ENCODE peak calls at places on chromosomes 5 and 9, in four cellular contexts. One of them, this sample, is unnamed.

GRCh38 chr9:104838958-104839357 is 75.0 kb downstream of the NIPSNAP3B start:
- DNase-seq in adrenal gland: no peak
- DNase-seq in lung: no peak
- DNase-seq in MCF 10A: no peak
- DNase-seq in this sample: no peak

GRCh38 chr9:93064392-93065124 is 6.1 kb downstream of the SUSD3 start:
- DNase-seq in lung: peak
- DNase-seq in MCF 10A: no peak
- DNase-seq in adrenal gland: no peak
- DNase-seq in this sample: no peak

GRCh38 chr9:21854594-21854993 is 52.2 kb downstream of the MTAP start:
- DNase-seq in MCF 10A: peak
- DNase-seq in adrenal gland: no peak
- DNase-seq in lung: peak
- DNase-seq in this sample: no peak

GRCh38 chr9:135909371-135909770 is 2.0 kb upstream of the CAMSAP1 start:
- DNase-seq in adrenal gland: no peak
- DNase-seq in MCF 10A: no peak
- DNase-seq in lung: no peak
- DNase-seq in this sample: no peak

GRCh38 chr5:35771839-35772238 is 84.9 kb upstream of the IL7R start:
- DNase-seq in MCF 10A: no peak
- DNase-seq in lung: no peak
- DNase-seq in adrenal gland: no peak
- DNase-seq in this sample: no peak

GRCh38 chr5:35303152-35303551 is 72.9 kb upstream of the PRLR start:
- DNase-seq in lung: no peak
- DNase-seq in MCF 10A: no peak
- DNase-seq in adrenal gland: no peak
- DNase-seq in this sample: no peak

GRCh38 chr9:93098236-93098946 is 2.4 kb downstream of the CARD19 start:
- DNase-seq in adrenal gland: peak
- DNase-seq in MCF 10A: peak
- DNase-seq in lung: peak
- DNase-seq in this sample: peak

GRCh38 chr9:126371007-126371870 is 44.6 kb downstream of the MVB12B start:
- DNase-seq in MCF 10A: no peak
- DNase-seq in adrenal gland: no peak
- DNase-seq in lung: no peak
- DNase-seq in this sample: no peak

GRCh38 chr9:134814598-134815215 is 65.9 kb upstream of the FCN2 start:
- DNase-seq in adrenal gland: no peak
- DNase-seq in MCF 10A: no peak
- DNase-seq in lung: no peak
- DNase-seq in this sample: no peak

GRCh38 chr9:134818000-134818568 is 62.5 kb upstream of the FCN2 start:
- DNase-seq in MCF 10A: no peak
- DNase-seq in adrenal gland: no peak
- DNase-seq in lung: no peak
- DNase-seq in this sample: no peak

GRCh38 chr9:134815435-134816214 is 65.0 kb upstream of the FCN2 start:
- DNase-seq in MCF 10A: no peak
- DNase-seq in lung: no peak
- DNase-seq in adrenal gland: no peak
- DNase-seq in this sample: no peak

GRCh38 chr9:134818591-134818990 is 62.0 kb upstream of the FCN2 start:
- DNase-seq in MCF 10A: no peak
- DNase-seq in adrenal gland: no peak
- DNase-seq in lung: no peak
- DNase-seq in this sample: no peak

DNA sequence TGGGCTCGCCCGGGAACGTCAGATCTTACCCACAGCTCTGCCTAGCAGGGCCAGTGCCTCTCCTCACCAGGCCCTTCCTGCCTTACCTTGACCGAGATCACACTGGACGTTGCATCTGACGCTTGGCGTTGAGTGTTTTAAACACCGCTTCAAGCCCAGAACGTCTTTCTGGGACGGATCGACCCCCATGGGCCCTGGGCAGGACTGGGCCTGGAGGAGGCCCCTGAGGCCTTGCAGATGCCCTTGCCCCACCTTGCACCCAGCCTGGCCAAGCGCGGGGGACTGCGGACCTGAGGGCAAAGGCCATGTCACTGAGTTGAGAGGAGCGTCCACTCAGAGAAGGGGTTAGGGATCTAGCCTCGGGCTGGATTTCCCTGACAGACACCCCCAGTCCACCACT is 64.3 kb upstream of the FCN2 start:
- DNase-seq in lung: no peak
- DNase-seq in MCF 10A: no peak
- DNase-seq in adrenal gland: no peak
- DNase-seq in this sample: no peak
- TF ChIP-seq CTCF in lung: no peak
- TF ChIP-seq CTCF in MCF 10A: no peak
- TF ChIP-seq CTCF in adrenal gland: no peak
- TF ChIP-seq CTCF in this sample: no peak

GRCh38 chr9:77453857-77454647 is 194.1 kb downstream of the GNA14 start:
- DNase-seq in lung: no peak
- DNase-seq in MCF 10A: no peak
- DNase-seq in adrenal gland: no peak
- DNase-seq in this sample: no peak

GRCh38 chr9:77456829-77457437 is 191.2 kb downstream of the GNA14 start:
- DNase-seq in MCF 10A: peak
- DNase-seq in lung: peak
- DNase-seq in adrenal gland: peak
- DNase-seq in this sample: peak

GRCh38 chr9:77454668-77455067 is 193.5 kb downstream of the GNA14 start:
- DNase-seq in MCF 10A: no peak
- DNase-seq in lung: no peak
- DNase-seq in adrenal gland: no peak
- DNase-seq in this sample: peak

GRCh38 chr9:77457916-77458592 is 190.1 kb downstream of the GNA14 start:
- DNase-seq in lung: peak
- DNase-seq in MCF 10A: peak
- DNase-seq in adrenal gland: peak
- DNase-seq in this sample: no peak

GRCh38 chr9:77455312-77455927 is 192.7 kb downstream of the GNA14 start:
- DNase-seq in MCF 10A: peak
- DNase-seq in lung: no peak
- DNase-seq in adrenal gland: no peak
- DNase-seq in this sample: no peak
- TF ChIP-seq CTCF in MCF 10A: peak
- TF ChIP-seq CTCF in lung: no peak
- TF ChIP-seq CTCF in adrenal gland: peak
- TF ChIP-seq CTCF in this sample: peak

GRCh38 chr5:965604-966344 is 42.8 kb upstream of the NKD2 start:
- DNase-seq in adrenal gland: no peak
- DNase-seq in lung: no peak
- DNase-seq in MCF 10A: no peak
- DNase-seq in this sample: no peak
- TF ChIP-seq CTCF in adrenal gland: no peak
- TF ChIP-seq CTCF in lung: no peak
- TF ChIP-seq CTCF in MCF 10A: no peak
- TF ChIP-seq CTCF in this sample: no peak

DNA sequence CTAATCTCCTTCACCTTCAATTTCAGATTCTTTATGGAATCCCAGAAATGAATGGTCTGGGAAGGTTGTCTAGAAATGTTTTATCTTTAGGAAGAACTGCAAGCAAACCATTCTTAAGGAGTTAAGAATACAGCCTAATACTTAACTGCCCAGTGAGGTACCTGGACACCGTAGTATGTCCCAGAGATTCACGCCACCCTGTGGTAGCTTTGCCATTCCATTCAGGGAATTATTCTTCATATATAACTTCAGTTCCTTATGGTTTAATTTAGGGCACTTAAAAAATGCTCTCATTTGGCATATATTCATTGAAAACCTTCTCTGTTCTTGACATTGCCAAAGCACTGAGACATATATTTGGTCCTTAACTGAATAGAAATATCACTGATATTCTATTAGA is 49.7 kb downstream of the ACTBL2 start:
- DNase-seq in MCF 10A: peak
- DNase-seq in adrenal gland: no peak
- DNase-seq in lung: no peak
- DNase-seq in this sample: no peak
- TF ChIP-seq CTCF in MCF 10A: peak
- TF ChIP-seq CTCF in adrenal gland: peak
- TF ChIP-seq CTCF in lung: no peak
- TF ChIP-seq CTCF in this sample: no peak